ENCODE peak calls at places on chromosomes 11 and 22, in five cellular contexts. O is cardiac fibroblast, T is heart left ventricle, K is right atrium auricular region, M is AG04449. Q is an unnamed sample.

GRCh38 chr11:57758174-57758573 is 3.4 kb upstream of the CTNND1 start:
- DNase-seq in T (no peak), M (no peak), K (no peak), O (no peak), Q (no peak)

GRCh38 chr11:3189193-3189843 is 24.2 kb upstream of the OSBPL5 start:
- DNase-seq in M (no peak), K (no peak), O (no peak), T (no peak), Q (no peak)

GRCh38 chr22:44990810-44991209 is 19.0 kb downstream of the PHF21B start:
- DNase-seq in M (no peak), O (no peak), T (no peak), K (no peak), Q (no peak)

GRCh38 chr11:126886636-126887035 is 113.9 kb downstream of the KIRREL3 start:
- DNase-seq in K (no peak), M (no peak), O (no peak), T (no peak), Q (no peak)

GRCh38 chr11:3609416-3610265 is 32.2 kb downstream of the ART5 start:
- DNase-seq in K (no peak), M (no peak), T (no peak), O (peak; percentile 61), Q (no peak)

GRCh38 chr11:73995731-73996130 is 13.1 kb upstream of the UCP2 start:
- DNase-seq in T (no peak), K (no peak), M (no peak), O (no peak), Q (no peak)

GRCh38 chr11:62013266-62014157 is 46.1 kb upstream of the FTH1 start:
- DNase-seq in O (no peak), T (no peak), K (no peak), M (no peak), Q (no peak)

GRCh38 chr11:6626971-6627761 is 7.9 kb upstream of the TPP1 start:
- DNase-seq in M (no peak), K (no peak), O (no peak), T (peak; percentile 81), Q (no peak)

GRCh38 chr11:34525887-34526657 is 12.5 kb upstream of the ELF5 start:
- DNase-seq in T (no peak), O (no peak), K (no peak), M (no peak), Q (no peak)

GRCh38 chr11:34523053-34523452 is 9.5 kb upstream of the ELF5 start:
- DNase-seq in O (no peak), K (no peak), M (no peak), T (no peak), Q (no peak)

GRCh38 chr11:34522188-34522587 is 8.6 kb upstream of the ELF5 start:
- DNase-seq in M (no peak), T (no peak), O (no peak), K (no peak), Q (no peak)

GRCh38 chr11:34524696-34525095 is 11.1 kb upstream of the ELF5 start:
- DNase-seq in O (no peak), K (no peak), T (no peak), M (no peak), Q (no peak)

DNA sequence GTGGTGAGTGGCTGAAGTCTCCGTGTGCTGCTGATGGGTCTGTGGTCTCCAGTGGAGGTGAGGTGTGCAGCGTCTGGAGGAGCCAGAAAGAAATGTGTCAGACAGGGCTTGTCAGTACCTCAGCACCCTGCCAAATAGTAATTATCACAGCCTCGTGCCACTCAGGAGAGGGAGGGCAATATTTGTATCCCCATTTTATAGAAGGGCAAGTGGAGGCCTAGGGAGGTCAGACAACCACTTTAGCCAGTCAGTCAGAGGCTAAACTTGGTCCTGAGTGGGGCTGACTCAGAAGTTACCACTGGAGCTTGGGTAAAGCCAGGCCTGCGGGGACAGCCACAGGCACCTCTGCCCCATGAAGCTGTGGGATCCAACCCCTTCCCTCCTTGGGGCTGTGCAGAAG is 11.5 kb upstream of the ELF5 start:
- DNase-seq in M (no peak), K (no peak), O (no peak), T (no peak), Q (no peak)
- H3K4me3 ChIP-seq in M (no peak overlapping the region), K (no peak overlapping the region), O (no peak overlapping the region), T (no peak overlapping the region), Q (no peak overlapping the region)

GRCh38 chr11:69639843-69640242 is 1.1 kb upstream of the CCND1 start:
- DNase-seq in K (no peak), M (no peak), T (no peak), O (peak; percentile 5), Q (no peak)

GRCh38 chr11:69641681-69642548 is 959 bp downstream of the CCND1 start:
- DNase-seq in T (no peak), O (peak; percentile 29), M (no peak), K (no peak), Q (no peak)

GRCh38 chr11:69640260-69640994 is 529 bp upstream of the CCND1 start:
- DNase-seq in T (peak; percentile 72), K (no peak), O (peak; percentile 60), M (no peak), Q (no peak)

GRCh38 chr11:69642549-69642912 is 1.6 kb downstream of the CCND1 start:
- DNase-seq in O (no peak), M (no peak), K (no peak), T (peak; percentile 58), Q (no peak)

DNA sequence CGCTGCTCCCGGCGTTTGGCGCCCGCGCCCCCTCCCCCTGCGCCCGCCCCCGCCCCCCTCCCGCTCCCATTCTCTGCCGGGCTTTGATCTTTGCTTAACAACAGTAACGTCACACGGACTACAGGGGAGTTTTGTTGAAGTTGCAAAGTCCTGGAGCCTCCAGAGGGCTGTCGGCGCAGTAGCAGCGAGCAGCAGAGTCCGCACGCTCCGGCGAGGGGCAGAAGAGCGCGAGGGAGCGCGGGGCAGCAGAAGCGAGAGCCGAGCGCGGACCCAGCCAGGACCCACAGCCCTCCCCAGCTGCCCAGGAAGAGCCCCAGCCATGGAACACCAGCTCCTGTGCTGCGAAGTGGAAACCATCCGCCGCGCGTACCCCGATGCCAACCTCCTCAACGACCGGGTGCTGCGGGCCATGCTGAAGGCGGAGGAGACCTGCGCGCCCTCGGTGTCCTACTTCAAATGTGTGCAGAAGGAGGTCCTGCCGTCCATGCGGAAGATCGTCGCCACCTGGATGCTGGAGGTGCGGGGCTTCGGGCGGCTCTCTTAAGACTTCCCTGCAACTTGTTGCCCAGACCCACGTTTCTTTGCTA is at the start of gene CCND1:
- DNase-seq in T (peak; percentile 85), O (peak; percentile 95), M (peak; percentile 55), K (peak; percentile 73), Q (peak; percentile 51)
- TF ChIP-seq CTCF in T (no peak), O (peak; percentile 32), M (peak; percentile 50), K (peak; percentile 35), Q (peak; percentile 51)

DNA sequence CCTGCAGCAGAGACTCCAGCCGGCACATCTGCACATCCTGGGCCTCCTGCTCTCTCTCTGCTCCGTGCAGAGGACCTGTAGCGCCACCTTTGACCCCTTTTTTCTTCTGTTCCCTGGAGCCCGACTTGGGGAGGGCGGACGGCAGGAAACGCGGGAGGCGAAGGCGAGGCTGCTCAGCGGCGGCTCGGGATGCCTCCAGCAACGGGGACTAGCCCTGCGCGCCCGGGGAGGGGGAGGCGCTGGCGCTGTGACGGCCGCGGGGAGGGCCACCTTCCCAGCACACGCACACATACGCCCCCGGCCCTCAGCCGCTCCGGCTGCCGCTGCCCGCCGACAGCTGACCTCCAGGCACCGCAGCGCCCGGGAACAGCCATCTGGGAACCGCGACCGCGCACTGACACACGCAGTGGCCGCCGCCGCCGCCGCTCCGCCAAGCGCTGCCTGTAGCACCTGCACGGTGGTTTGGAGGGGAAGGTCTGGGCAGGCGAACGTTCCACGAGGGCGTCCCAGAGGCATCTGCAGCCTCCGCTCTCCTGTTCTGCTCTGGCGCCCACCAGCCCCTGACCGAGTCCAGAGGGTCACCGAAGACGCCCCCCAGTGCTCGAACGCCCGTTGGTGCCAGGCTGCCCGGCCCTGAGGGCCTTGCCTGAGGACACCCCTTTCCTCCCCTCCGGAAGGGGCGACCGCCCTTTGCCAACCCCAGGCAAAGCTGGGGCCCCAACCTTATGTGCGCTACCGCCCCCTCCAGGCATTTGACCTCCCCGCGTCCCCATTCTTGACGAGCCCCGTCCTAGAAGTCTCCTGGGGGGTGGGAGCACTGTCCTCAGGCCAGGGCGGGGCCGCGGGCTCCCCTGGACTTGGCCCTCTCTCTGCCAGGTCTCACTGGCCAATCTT is 16.9 kb upstream of the C22orf42 start:
- DNase-seq in O (no peak), T (no peak), K (peak; percentile 42), M (no peak), Q (no peak)
- H3K4me3 ChIP-seq in O (no peak overlapping the region), T (no peak overlapping the region), K (no peak overlapping the region), M (no peak overlapping the region), Q (no peak overlapping the region)

GRCh38 chr22:35589071-35589735 is 27.9 kb downstream of the MB start:
- DNase-seq in M (peak; percentile 84), K (peak; percentile 74), T (no peak), O (peak; percentile 88), Q (peak; percentile 92)
- TF ChIP-seq CTCF in M (no peak), K (no peak), T (no peak), O (no peak), Q (peak; percentile 17)

GRCh38 chr22:24588370-24588755 is 4.5 kb downstream of the LRRC75B start:
- DNase-seq in O (no peak), T (peak; percentile 44), K (no peak), M (no peak), Q (no peak)
- H3K4me3 ChIP-seq in O (no peak overlapping the region), T (no peak overlapping the region), K (no peak overlapping the region), M (no peak overlapping the region), Q (no peak overlapping the region)

Q was measured in BJ.